ENCODE peak calls at places on chromosomes 2 and 18, in five cellular contexts. One of them, this sample, is unnamed.

GRCh38 chr18:69770206-69770605 is 177.5 kb downstream of the CD226 start:
- DNase-seq in activated T-cell treated with anti-CD3 and anti-CD28 coated beads, Interleukin-2, amount 50 U/mL, for 4 hours: no peak
- DNase-seq in mammary epithelial cell: no peak
- DNase-seq in fibroblast of lung: no peak
- DNase-seq in neural progenitor cell: no peak
- DNase-seq in this sample: no peak

GRCh38 chr2:121634354-121635307 is 14.6 kb downstream of the CLASP1 start:
- DNase-seq in activated T-cell treated with anti-CD3 and anti-CD28 coated beads, Interleukin-2, amount 50 U/mL, for 4 hours: no peak
- DNase-seq in neural progenitor cell: no peak
- DNase-seq in mammary epithelial cell: peak; percentile 81
- DNase-seq in fibroblast of lung: peak; percentile 59
- DNase-seq in this sample: no peak

GRCh38 chr2:10783421-10783820 is 29.2 kb downstream of the PDIA6 start:
- DNase-seq in mammary epithelial cell: no peak
- DNase-seq in neural progenitor cell: no peak
- DNase-seq in activated T-cell treated with anti-CD3 and anti-CD28 coated beads, Interleukin-2, amount 50 U/mL, for 4 hours: no peak
- DNase-seq in fibroblast of lung: peak; percentile 33
- DNase-seq in this sample: no peak

GRCh38 chr2:182818541-182819308 is 47.7 kb downstream of the FRZB start:
- DNase-seq in activated T-cell treated with anti-CD3 and anti-CD28 coated beads, Interleukin-2, amount 50 U/mL, for 4 hours: no peak
- DNase-seq in mammary epithelial cell: no peak
- DNase-seq in fibroblast of lung: no peak
- DNase-seq in neural progenitor cell: peak; percentile 89
- DNase-seq in this sample: no peak

GRCh38 chr2:27622921-27623384 is 5.9 kb downstream of the CCDC121 start:
- DNase-seq in activated T-cell treated with anti-CD3 and anti-CD28 coated beads, Interleukin-2, amount 50 U/mL, for 4 hours: no peak
- DNase-seq in fibroblast of lung: peak; percentile 98
- DNase-seq in neural progenitor cell: no peak
- DNase-seq in mammary epithelial cell: peak; percentile 33
- DNase-seq in this sample: no peak

GRCh38 chr18:45976581-45977373 is 9.6 kb upstream of the EPG5 start:
- DNase-seq in neural progenitor cell: no peak
- DNase-seq in activated T-cell treated with anti-CD3 and anti-CD28 coated beads, Interleukin-2, amount 50 U/mL, for 4 hours: no peak
- DNase-seq in mammary epithelial cell: no peak
- DNase-seq in fibroblast of lung: peak; percentile 57
- DNase-seq in this sample: no peak

GRCh38 chr2:99066075-99066557 is 75.4 kb upstream of the C2orf15 start:
- DNase-seq in activated T-cell treated with anti-CD3 and anti-CD28 coated beads, Interleukin-2, amount 50 U/mL, for 4 hours: no peak
- DNase-seq in neural progenitor cell: peak; percentile 43
- DNase-seq in mammary epithelial cell: peak; percentile 49
- DNase-seq in fibroblast of lung: peak; percentile 36
- DNase-seq in this sample: no peak

GRCh38 chr2:23545391-23545790 is 160.4 kb downstream of the KLHL29 start:
- DNase-seq in mammary epithelial cell: no peak
- DNase-seq in neural progenitor cell: no peak
- DNase-seq in fibroblast of lung: no peak
- DNase-seq in activated T-cell treated with anti-CD3 and anti-CD28 coated beads, Interleukin-2, amount 50 U/mL, for 4 hours: no peak
- DNase-seq in this sample: no peak

GRCh38 chr2:105755895-105756294 is 11.2 kb downstream of the NCK2 start:
- DNase-seq in mammary epithelial cell: peak; percentile 44
- DNase-seq in activated T-cell treated with anti-CD3 and anti-CD28 coated beads, Interleukin-2, amount 50 U/mL, for 4 hours: no peak
- DNase-seq in neural progenitor cell: no peak
- DNase-seq in fibroblast of lung: no peak
- DNase-seq in this sample: no peak

GRCh38 chr2:26144031-26144430 is 28.9 kb upstream of the GAREM2 start:
- DNase-seq in activated T-cell treated with anti-CD3 and anti-CD28 coated beads, Interleukin-2, amount 50 U/mL, for 4 hours: no peak
- DNase-seq in mammary epithelial cell: no peak
- DNase-seq in neural progenitor cell: no peak
- DNase-seq in fibroblast of lung: no peak
- DNase-seq in this sample: no peak

GRCh38 chr2:42879913-42880737 is 87.7 kb upstream of the HAAO start:
- DNase-seq in neural progenitor cell: no peak
- DNase-seq in fibroblast of lung: peak; percentile 28
- DNase-seq in activated T-cell treated with anti-CD3 and anti-CD28 coated beads, Interleukin-2, amount 50 U/mL, for 4 hours: no peak
- DNase-seq in mammary epithelial cell: no peak
- DNase-seq in this sample: no peak

GRCh38 chr2:101560780-101561315 is 85.9 kb upstream of the RFX8 start:
- DNase-seq in fibroblast of lung: no peak
- DNase-seq in activated T-cell treated with anti-CD3 and anti-CD28 coated beads, Interleukin-2, amount 50 U/mL, for 4 hours: no peak
- DNase-seq in mammary epithelial cell: no peak
- DNase-seq in neural progenitor cell: no peak
- DNase-seq in this sample: no peak

GRCh38 chr2:225415809-225416208 is 16.3 kb downstream of the NYAP2 start:
- DNase-seq in neural progenitor cell: no peak
- DNase-seq in activated T-cell treated with anti-CD3 and anti-CD28 coated beads, Interleukin-2, amount 50 U/mL, for 4 hours: no peak
- DNase-seq in mammary epithelial cell: no peak
- DNase-seq in fibroblast of lung: no peak
- DNase-seq in this sample: no peak

GRCh38 chr2:9243357-9243756 is 36.7 kb downstream of the ASAP2 start:
- DNase-seq in neural progenitor cell: no peak
- DNase-seq in fibroblast of lung: peak; percentile 72
- DNase-seq in mammary epithelial cell: no peak
- DNase-seq in activated T-cell treated with anti-CD3 and anti-CD28 coated beads, Interleukin-2, amount 50 U/mL, for 4 hours: no peak
- DNase-seq in this sample: no peak

GRCh38 chr2:75007819-75008218 is 49.4 kb downstream of the POLE4 start:
- DNase-seq in neural progenitor cell: no peak
- DNase-seq in mammary epithelial cell: no peak
- DNase-seq in activated T-cell treated with anti-CD3 and anti-CD28 coated beads, Interleukin-2, amount 50 U/mL, for 4 hours: no peak
- DNase-seq in fibroblast of lung: no peak
- DNase-seq in this sample: no peak

GRCh38 chr2:154900963-154901517 is 202.5 kb downstream of the KCNJ3 start:
- DNase-seq in neural progenitor cell: no peak
- DNase-seq in mammary epithelial cell: no peak
- DNase-seq in fibroblast of lung: no peak
- DNase-seq in activated T-cell treated with anti-CD3 and anti-CD28 coated beads, Interleukin-2, amount 50 U/mL, for 4 hours: no peak
- DNase-seq in this sample: no peak

GRCh38 chr2:227853765-227854271 is 17.6 kb upstream of the DAW1 start:
- DNase-seq in mammary epithelial cell: peak; percentile 43
- DNase-seq in neural progenitor cell: no peak
- DNase-seq in fibroblast of lung: peak; percentile 71
- DNase-seq in activated T-cell treated with anti-CD3 and anti-CD28 coated beads, Interleukin-2, amount 50 U/mL, for 4 hours: no peak
- DNase-seq in this sample: no peak

This sample was measured in activated CD4-positive, alpha-beta T cell treated with anti-CD3 and anti-CD28 coated beads, Interleukin-2, amount 50 U/mL, for 4 hours.